ENCODE peak calls at places on chromosomes 6 and 20, in ten cellular contexts. Y, S, I, R, O, C, L, Z, H and J are unnamed samples.

GRCh38 chr6:1786455-1787108 is 176.9 kb downstream of the FOXC1 start:
- DNase-seq in Y (no peak), S (no peak), I (no peak), R (no peak), O (no peak), C (no peak), L (no peak), Z (no peak), H (no peak), J (no peak)

GRCh38 chr20:53331151-53331973 is 262.3 kb downstream of the ZNF217 start:
- DNase-seq in Y (no peak), S (no peak), I (no peak), R (no peak), O (no peak), C (peak), L (no peak), Z (peak), H (peak), J (no peak)

GRCh38 chr6:169266261-169266660 is 12.6 kb upstream of the THBS2 start:
- DNase-seq in Y (no peak), S (no peak), I (no peak), R (no peak), O (no peak), C (no peak), L (no peak), Z (no peak), H (no peak), J (no peak)

GRCh38 chr6:7731289-7731688 is 5.4 kb downstream of the BMP6 start:
- DNase-seq in Y (no peak), S (no peak), I (no peak), R (no peak), O (no peak), C (no peak), L (no peak), Z (no peak), H (no peak), J (no peak)

GRCh38 chr20:6704132-6704861 is 63.2 kb upstream of the BMP2 start:
- DNase-seq in Y (no peak), S (peak), I (peak), R (no peak), O (no peak), C (peak), L (no peak), Z (no peak), H (no peak), J (no peak)

GRCh38 chr20:23142162-23143050 is 56.3 kb upstream of the CD93 start:
- DNase-seq in Y (no peak), S (no peak), I (no peak), R (peak), O (peak), C (no peak), L (no peak), Z (no peak), H (no peak), J (no peak)

GRCh38 chr6:13331516-13332348 is 3.4 kb upstream of the TBC1D7 start:
- DNase-seq in Y (peak), S (peak), I (no peak), R (no peak), O (no peak), C (no peak), L (no peak), Z (peak), H (no peak), J (no peak)

GRCh38 chr20:16699287-16699686 is 30.5 kb upstream of the SNRPB2 start:
- DNase-seq in Y (no peak), S (no peak), I (no peak), R (no peak), O (no peak), C (no peak), L (no peak), Z (no peak), H (no peak), J (no peak)

GRCh38 chr6:79030023-79030422 is 48.0 kb downstream of the PHIP start:
- DNase-seq in Y (no peak), S (no peak), I (no peak), R (no peak), O (no peak), C (no peak), L (no peak), Z (no peak), H (no peak), J (no peak)

GRCh38 chr6:51292659-51293058 is 474.0 kb downstream of the TFAP2B start:
- DNase-seq in Y (no peak), S (no peak), I (no peak), R (no peak), O (no peak), C (peak), L (no peak), Z (no peak), H (no peak), J (no peak)

GRCh38 chr20:61683721-61684120 is 382.0 kb downstream of the TAF4 start:
- DNase-seq in Y (no peak), S (peak), I (no peak), R (peak), O (no peak), C (no peak), L (no peak), Z (no peak), H (no peak), J (no peak)

GRCh38 chr20:25537890-25538289 is 47.4 kb downstream of the NINL start:
- DNase-seq in Y (no peak), S (no peak), I (no peak), R (no peak), O (no peak), C (no peak), L (no peak), Z (no peak), H (no peak), J (no peak)

GRCh38 chr20:25539742-25540201 is 45.6 kb downstream of the NINL start:
- DNase-seq in Y (no peak), S (no peak), I (no peak), R (no peak), O (no peak), C (no peak), L (no peak), Z (no peak), H (no peak), J (peak)

GRCh38 chr20:25541676-25542075 is 43.7 kb downstream of the NINL start:
- DNase-seq in Y (no peak), S (no peak), I (no peak), R (no peak), O (no peak), C (peak), L (no peak), Z (no peak), H (no peak), J (no peak)

GRCh38 chr20:25538838-25539665 is 46.3 kb downstream of the NINL start:
- DNase-seq in Y (no peak), S (no peak), I (no peak), R (no peak), O (no peak), C (no peak), L (no peak), Z (no peak), H (no peak), J (no peak)

GRCh38 chr20:25540273-25540672 is 45.1 kb downstream of the NINL start:
- DNase-seq in Y (peak), S (no peak), I (no peak), R (no peak), O (no peak), C (no peak), L (no peak), Z (peak), H (peak), J (peak)
- H3K27ac ChIP-seq in Y (no peak), S (peak), I (peak), R (peak), O (peak), C (no peak), L (peak), Z (no peak), H (no peak), J (peak)

DNA sequence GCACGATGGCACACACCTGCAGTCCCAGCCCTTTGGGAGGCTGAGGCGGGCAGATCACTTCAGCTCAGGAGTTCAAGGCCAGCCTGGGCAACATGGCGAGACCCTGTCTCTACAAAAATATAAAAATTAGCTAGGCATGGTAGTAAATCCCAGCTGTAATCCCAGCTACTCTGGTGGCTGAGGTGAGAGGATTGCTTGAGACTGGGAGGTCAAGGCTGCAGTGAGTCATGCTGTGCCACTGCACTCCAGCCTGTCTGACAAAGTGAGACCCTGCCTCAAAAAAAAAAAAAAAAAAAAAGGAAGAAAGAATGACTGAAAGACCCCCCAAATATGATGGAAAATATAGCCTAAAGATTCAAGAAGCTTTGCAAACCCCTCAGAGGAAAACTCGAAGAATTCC is 26.8 kb downstream of the METTL24 start:
- DNase-seq in Y (no peak), S (no peak), I (no peak), R (no peak), O (no peak), C (no peak), L (no peak), Z (no peak), H (no peak), J (no peak)
- H3K27ac ChIP-seq in Y (no peak), S (no peak), I (no peak), R (no peak), O (peak), C (no peak), L (no peak), Z (no peak), H (no peak), J (no peak)

DNA sequence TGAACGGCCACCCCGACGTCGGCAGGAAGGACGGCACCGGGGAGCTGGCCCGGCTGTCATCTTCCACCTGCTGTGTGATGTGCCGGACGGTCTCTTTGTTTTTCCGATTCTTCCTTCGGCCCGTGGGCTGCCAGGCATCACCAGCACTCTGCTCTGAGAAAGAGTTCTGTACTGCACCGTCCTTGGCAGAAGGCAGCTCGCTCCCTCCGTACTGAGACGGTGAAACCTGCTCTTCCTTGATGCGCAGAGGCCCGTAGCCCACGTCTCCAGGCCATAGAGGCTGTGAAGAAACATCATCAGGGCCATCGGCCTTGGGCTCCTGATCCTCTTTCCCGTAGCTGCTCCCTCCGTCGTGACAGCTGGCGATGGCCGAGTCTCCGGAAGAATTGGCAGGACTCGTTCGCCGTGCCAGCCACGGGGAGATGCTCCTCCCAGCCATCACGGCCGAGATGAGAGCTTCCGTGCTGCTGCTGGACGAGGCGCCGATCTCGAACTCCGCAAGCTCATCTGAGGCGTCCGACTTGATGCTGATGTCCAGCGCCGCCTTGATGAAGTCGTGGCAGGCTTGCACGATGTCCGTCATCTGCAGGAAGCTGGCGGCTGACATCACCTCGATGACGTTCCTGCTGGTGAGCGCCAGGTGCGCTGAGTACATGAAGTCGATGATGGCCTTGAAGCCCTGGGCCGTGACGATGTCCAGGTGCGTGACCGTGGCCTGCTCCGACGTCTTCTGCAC is 41.1 kb downstream of the ZBTB46 start:
- DNase-seq in Y (no peak), S (no peak), I (no peak), R (no peak), O (no peak), C (no peak), L (no peak), Z (no peak), H (peak), J (no peak)
- H3K27ac ChIP-seq in Y (no peak), S (no peak), I (no peak), R (peak), O (no peak), C (no peak), L (no peak), Z (no peak), H (no peak), J (no peak)

GRCh38 chr6:20952605-20953004 is 418.3 kb downstream of the CDKAL1 start:
- DNase-seq in Y (no peak), S (no peak), I (no peak), R (no peak), O (no peak), C (peak), L (no peak), Z (no peak), H (peak), J (no peak)
- H3K27ac ChIP-seq in Y (no peak), S (no peak), I (no peak), R (no peak), O (no peak), C (no peak), L (no peak), Z (no peak), H (peak), J (no peak)

DNA sequence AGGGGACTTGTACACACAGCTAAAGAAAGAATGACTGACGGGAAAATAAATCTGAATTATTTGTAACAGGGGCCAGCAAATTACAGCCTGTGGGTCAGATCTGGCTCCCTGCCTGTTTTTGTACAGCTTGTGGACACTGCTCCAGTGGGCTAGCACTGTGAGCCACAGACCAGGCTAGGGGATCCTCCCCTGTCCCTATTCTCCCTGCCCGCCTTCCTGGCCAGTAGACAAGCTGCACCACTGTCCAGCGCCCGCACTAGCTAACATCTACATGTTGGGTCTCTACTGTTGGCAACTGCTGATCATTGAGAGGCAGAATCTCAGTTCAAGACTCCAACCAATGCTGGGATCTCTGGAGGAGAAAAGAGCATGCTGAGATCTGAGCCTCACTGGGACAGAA is 10.7 kb downstream of the OSER1 start:
- DNase-seq in Y (no peak), S (no peak), I (no peak), R (no peak), O (no peak), C (no peak), L (no peak), Z (no peak), H (no peak), J (no peak)
- H3K27ac ChIP-seq in Y (no peak), S (no peak), I (peak), R (no peak), O (peak), C (no peak), L (peak), Z (no peak), H (no peak), J (no peak)

DNA sequence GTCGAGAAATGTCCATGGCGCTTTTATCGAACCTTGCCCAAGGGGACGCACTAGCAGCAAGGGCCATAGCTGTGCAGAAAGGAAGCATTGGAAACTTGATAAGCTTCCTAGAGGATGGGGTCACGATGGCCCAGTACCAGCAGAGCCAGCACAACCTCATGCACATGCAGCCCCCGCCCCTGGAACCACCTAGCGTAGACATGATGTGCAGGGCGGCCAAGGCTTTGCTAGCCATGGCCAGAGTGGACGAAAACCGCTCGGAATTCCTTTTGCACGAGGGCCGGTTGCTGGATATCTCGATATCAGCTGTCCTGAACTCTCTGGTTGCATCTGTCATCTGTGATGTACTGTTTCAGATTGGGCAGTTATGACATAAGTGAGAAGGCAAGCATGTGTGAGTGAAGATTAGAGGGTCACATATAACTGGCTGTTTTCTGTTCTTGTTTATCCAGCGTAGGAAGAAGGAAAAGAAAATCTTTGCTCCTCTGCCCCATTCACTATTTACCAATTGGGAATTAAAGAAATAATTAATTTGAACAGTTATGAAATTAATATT is 115.7 kb downstream of the TMEM242 start:
- DNase-seq in Y (no peak), S (no peak), I (no peak), R (no peak), O (no peak), C (no peak), L (no peak), Z (peak), H (no peak), J (no peak)
- H3K27ac ChIP-seq in Y (no peak), S (no peak), I (no peak), R (no peak), O (no peak), C (no peak), L (no peak), Z (no peak), H (no peak), J (no peak)

GRCh38 chr20:20391115-20391514 is 23.2 kb downstream of the INSM1 start:
- DNase-seq in Y (no peak), S (no peak), I (no peak), R (no peak), O (no peak), C (no peak), L (no peak), Z (no peak), H (no peak), J (no peak)

GRCh38 chr20:20393770-20394169 is 25.9 kb downstream of the INSM1 start:
- DNase-seq in Y (no peak), S (no peak), I (no peak), R (no peak), O (no peak), C (no peak), L (no peak), Z (no peak), H (no peak), J (no peak)

GRCh38 chr20:20391766-20392165 is 23.9 kb downstream of the INSM1 start:
- DNase-seq in Y (no peak), S (no peak), I (no peak), R (no peak), O (no peak), C (no peak), L (no peak), Z (no peak), H (no peak), J (no peak)

GRCh38 chr20:20395087-20395486 is 27.2 kb downstream of the INSM1 start:
- DNase-seq in Y (no peak), S (no peak), I (no peak), R (no peak), O (no peak), C (no peak), L (no peak), Z (no peak), H (no peak), J (no peak)

GRCh38 chr20:20393207-20393606 is 25.3 kb downstream of the INSM1 start:
- DNase-seq in Y (no peak), S (no peak), I (no peak), R (no peak), O (no peak), C (peak), L (no peak), Z (peak), H (no peak), J (no peak)
- H3K27ac ChIP-seq in Y (no peak), S (no peak), I (no peak), R (no peak), O (no peak), C (no peak), L (no peak), Z (no peak), H (no peak), J (no peak)

GRCh38 chr6:27551607-27552006 is 78.7 kb upstream of the ZNF184 start:
- DNase-seq in Y (no peak), S (no peak), I (no peak), R (no peak), O (no peak), C (no peak), L (no peak), Z (no peak), H (no peak), J (no peak)
- H3K27ac ChIP-seq in Y (no peak), S (no peak), I (no peak), R (no peak), O (no peak), C (no peak), L (no peak), Z (peak), H (no peak), J (no peak)